ENCODE peak calls at places on chromosome 1, in five cellular contexts. One of them, this sample, is unnamed.

GRCh38 chr1:241724741-241725356 is 72.8 kb downstream of the WDR64 start:
- DNase-seq in GM23338: no peak
- DNase-seq in left ventricle myocardium inferior: no peak
- DNase-seq in mucosa of descending colon: no peak
- DNase-seq in Caco-2: no peak
- DNase-seq in this sample: no peak

GRCh38 chr1:43314233-43314632 is 13.5 kb downstream of the TIE1 start:
- DNase-seq in GM23338: no peak
- DNase-seq in left ventricle myocardium inferior: no peak
- DNase-seq in mucosa of descending colon: no peak
- DNase-seq in Caco-2: no peak
- DNase-seq in this sample: no peak

GRCh38 chr1:157415661-157416060 is 136.7 kb downstream of the FCRL5 start:
- DNase-seq in GM23338: no peak
- DNase-seq in left ventricle myocardium inferior: no peak
- DNase-seq in mucosa of descending colon: no peak
- DNase-seq in Caco-2: no peak
- DNase-seq in this sample: no peak

GRCh38 chr1:19582318-19582717 is 61.8 kb upstream of the NBL1 start:
- DNase-seq in GM23338: peak; percentile 87
- DNase-seq in left ventricle myocardium inferior: peak; percentile 29
- DNase-seq in mucosa of descending colon: peak; percentile 91
- DNase-seq in Caco-2: peak; percentile 62
- DNase-seq in this sample: peak; percentile 57

GRCh38 chr1:238991730-238992490 is 394.5 kb upstream of the CHRM3 start:
- DNase-seq in GM23338: no peak
- DNase-seq in left ventricle myocardium inferior: no peak
- DNase-seq in mucosa of descending colon: no peak
- DNase-seq in Caco-2: no peak
- DNase-seq in this sample: no peak

GRCh38 chr1:235504122-235504493 is at the start of gene B3GALNT2:
- DNase-seq in GM23338: no peak
- DNase-seq in left ventricle myocardium inferior: no peak
- DNase-seq in mucosa of descending colon: no peak
- DNase-seq in Caco-2: no peak
- DNase-seq in this sample: no peak

GRCh38 chr1:200670215-200671118 is 760 bp upstream of the DDX59 start:
- DNase-seq in GM23338: peak; percentile 49
- DNase-seq in left ventricle myocardium inferior: no peak
- DNase-seq in mucosa of descending colon: no peak
- DNase-seq in Caco-2: peak; percentile 48
- DNase-seq in this sample: no peak

GRCh38 chr1:96660503-96660902 is 61.1 kb upstream of the PTBP2 start:
- DNase-seq in GM23338: no peak
- DNase-seq in left ventricle myocardium inferior: no peak
- DNase-seq in mucosa of descending colon: no peak
- DNase-seq in Caco-2: no peak
- DNase-seq in this sample: no peak

GRCh38 chr1:44361478-44361877 is 6.4 kb upstream of the ERI3 start:
- DNase-seq in GM23338: peak; percentile 49
- DNase-seq in left ventricle myocardium inferior: no peak
- DNase-seq in mucosa of descending colon: no peak
- DNase-seq in Caco-2: no peak
- DNase-seq in this sample: no peak

DNA sequence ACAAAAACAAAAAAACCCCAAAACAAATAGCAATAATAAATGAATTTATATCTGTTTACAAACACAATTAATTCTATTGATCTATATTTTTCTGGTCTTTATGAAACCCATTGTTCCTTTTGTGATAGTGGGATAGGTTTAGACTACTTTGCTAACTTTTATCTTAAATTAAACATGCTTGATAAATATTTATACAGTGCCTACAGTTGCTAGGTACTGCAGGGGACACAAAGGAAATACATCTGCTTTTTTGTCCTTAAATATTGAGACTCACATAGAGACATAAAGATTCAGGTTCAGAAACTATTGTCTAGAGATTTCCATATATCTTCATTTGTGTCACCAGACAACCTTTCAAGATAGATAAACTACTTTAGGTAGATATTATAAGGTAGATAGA is 8.5 kb upstream of the DNAH14 start:
- DNase-seq in GM23338: no peak
- DNase-seq in left ventricle myocardium inferior: no peak
- DNase-seq in mucosa of descending colon: no peak
- DNase-seq in Caco-2: no peak
- DNase-seq in this sample: no peak
- H3K4me1 ChIP-seq in GM23338: no peaks in the 10 kb centered on the region
- H3K4me1 ChIP-seq in left ventricle myocardium inferior: no peaks in the 10 kb centered on the region
- H3K4me1 ChIP-seq in mucosa of descending colon: no peaks in the 10 kb centered on the region
- H3K4me1 ChIP-seq in Caco-2: peaks cover 6% of the 10 kb centered on the region
- H3K4me1 ChIP-seq in this sample: no peaks in the 10 kb centered on the region

GRCh38 chr1:220928725-220929297 is 49.6 kb downstream of the HLX start:
- DNase-seq in GM23338: no peak
- DNase-seq in left ventricle myocardium inferior: no peak
- DNase-seq in mucosa of descending colon: no peak
- DNase-seq in Caco-2: no peak
- DNase-seq in this sample: no peak

GRCh38 chr1:220925707-220926106 is 46.5 kb downstream of the HLX start:
- DNase-seq in GM23338: no peak
- DNase-seq in left ventricle myocardium inferior: no peak
- DNase-seq in mucosa of descending colon: no peak
- DNase-seq in Caco-2: no peak
- DNase-seq in this sample: no peak

GRCh38 chr1:220926146-220926545 is 46.9 kb downstream of the HLX start:
- DNase-seq in GM23338: no peak
- DNase-seq in left ventricle myocardium inferior: no peak
- DNase-seq in mucosa of descending colon: no peak
- DNase-seq in Caco-2: no peak
- DNase-seq in this sample: no peak

GRCh38 chr1:220928320-220928719 is 49.1 kb downstream of the HLX start:
- DNase-seq in GM23338: no peak
- DNase-seq in left ventricle myocardium inferior: no peak
- DNase-seq in mucosa of descending colon: no peak
- DNase-seq in Caco-2: no peak
- DNase-seq in this sample: no peak

GRCh38 chr1:220927442-220927841 is 48.2 kb downstream of the HLX start:
- DNase-seq in GM23338: no peak
- DNase-seq in left ventricle myocardium inferior: no peak
- DNase-seq in mucosa of descending colon: no peak
- DNase-seq in Caco-2: peak; percentile 45
- DNase-seq in this sample: no peak
- H3K4me1 ChIP-seq in GM23338: no peaks in the 10 kb centered on the region
- H3K4me1 ChIP-seq in left ventricle myocardium inferior: no peaks in the 10 kb centered on the region
- H3K4me1 ChIP-seq in mucosa of descending colon: no peaks in the 10 kb centered on the region
- H3K4me1 ChIP-seq in Caco-2: no peaks in the 10 kb centered on the region
- H3K4me1 ChIP-seq in this sample: no peaks in the 10 kb centered on the region

GRCh38 chr1:111622166-111622565 is 2.6 kb downstream of the RAP1A start:
- DNase-seq in GM23338: no peak
- DNase-seq in left ventricle myocardium inferior: no peak
- DNase-seq in mucosa of descending colon: no peak
- DNase-seq in Caco-2: no peak
- DNase-seq in this sample: no peak
- H3K4me1 ChIP-seq in GM23338: peaks cover 19% of the 10 kb centered on the region
- H3K4me1 ChIP-seq in left ventricle myocardium inferior: peaks cover 81% of the 10 kb centered on the region
- H3K4me1 ChIP-seq in mucosa of descending colon: peaks cover 43% of the 10 kb centered on the region
- H3K4me1 ChIP-seq in Caco-2: peaks cover 21% of the 10 kb centered on the region
- H3K4me1 ChIP-seq in this sample: peaks cover 31% of the 10 kb centered on the region

GRCh38 chr1:31767225-31767624 is 3.1 kb upstream of the ADGRB2 start:
- DNase-seq in GM23338: no peak
- DNase-seq in left ventricle myocardium inferior: no peak
- DNase-seq in mucosa of descending colon: no peak
- DNase-seq in Caco-2: no peak
- DNase-seq in this sample: no peak
- H3K4me1 ChIP-seq in GM23338: peaks cover 33% of the 10 kb centered on the region
- H3K4me1 ChIP-seq in left ventricle myocardium inferior: peaks cover 42% of the 10 kb centered on the region
- H3K4me1 ChIP-seq in mucosa of descending colon: peaks cover 12% of the 10 kb centered on the region
- H3K4me1 ChIP-seq in Caco-2: peaks cover 4% of the 10 kb centered on the region
- H3K4me1 ChIP-seq in this sample: peaks cover 12% of the 10 kb centered on the region

DNA sequence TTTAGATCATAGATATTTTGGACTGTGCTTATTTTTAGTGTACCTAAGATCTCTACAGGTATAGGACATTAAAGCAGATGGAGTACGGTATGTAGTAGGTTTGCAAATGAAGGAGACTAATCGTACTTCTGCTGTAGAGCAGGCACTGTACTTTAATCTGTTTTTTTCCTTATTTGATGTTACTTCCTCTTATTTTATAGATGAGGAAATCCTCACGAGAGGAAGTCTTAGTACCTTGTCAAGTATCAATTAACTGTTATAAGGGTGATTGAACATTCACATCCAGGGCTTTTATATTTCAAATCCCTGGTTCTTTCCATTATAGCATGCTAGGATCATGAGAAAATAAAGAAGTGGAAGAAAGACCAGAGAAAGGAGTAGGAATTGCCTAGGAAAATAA is 41.1 kb downstream of the CACHD1 start:
- DNase-seq in GM23338: no peak
- DNase-seq in left ventricle myocardium inferior: no peak
- DNase-seq in mucosa of descending colon: no peak
- DNase-seq in Caco-2: no peak
- DNase-seq in this sample: no peak
- H3K4me1 ChIP-seq in GM23338: peaks cover 86% of the 10 kb centered on the region
- H3K4me1 ChIP-seq in left ventricle myocardium inferior: peaks cover 56% of the 10 kb centered on the region
- H3K4me1 ChIP-seq in mucosa of descending colon: no peaks in the 10 kb centered on the region
- H3K4me1 ChIP-seq in Caco-2: peaks cover 29% of the 10 kb centered on the region
- H3K4me1 ChIP-seq in this sample: peaks cover 6% of the 10 kb centered on the region

DNA sequence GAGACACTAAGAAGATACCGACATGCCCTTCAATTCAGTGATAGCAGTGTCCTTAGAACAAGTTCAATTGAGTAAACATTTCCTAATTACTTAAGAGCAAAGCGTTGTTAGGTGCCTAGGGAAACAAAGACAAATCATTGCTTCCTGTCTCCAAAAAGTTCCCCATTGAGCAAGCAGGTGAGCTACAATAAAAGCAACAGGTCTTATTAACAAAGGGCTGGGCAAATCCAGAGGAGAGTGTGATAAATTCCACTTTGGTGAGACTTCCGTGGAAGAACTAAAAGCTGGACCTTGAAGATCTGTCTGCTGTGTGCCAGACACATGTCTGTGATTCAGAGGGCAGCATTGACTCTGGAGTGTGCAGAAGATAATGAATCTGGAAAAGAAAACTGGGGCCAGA is 1.9 kb upstream of the TUT4 start:
- DNase-seq in GM23338: peak; percentile 30
- DNase-seq in left ventricle myocardium inferior: no peak
- DNase-seq in mucosa of descending colon: no peak
- DNase-seq in Caco-2: no peak
- DNase-seq in this sample: peak; percentile 39
- H3K4me1 ChIP-seq in GM23338: peaks cover 25% of the 10 kb centered on the region
- H3K4me1 ChIP-seq in left ventricle myocardium inferior: peaks cover 42% of the 10 kb centered on the region
- H3K4me1 ChIP-seq in mucosa of descending colon: no peaks in the 10 kb centered on the region
- H3K4me1 ChIP-seq in Caco-2: peaks cover 19% of the 10 kb centered on the region
- H3K4me1 ChIP-seq in this sample: peaks cover 26% of the 10 kb centered on the region

DNA sequence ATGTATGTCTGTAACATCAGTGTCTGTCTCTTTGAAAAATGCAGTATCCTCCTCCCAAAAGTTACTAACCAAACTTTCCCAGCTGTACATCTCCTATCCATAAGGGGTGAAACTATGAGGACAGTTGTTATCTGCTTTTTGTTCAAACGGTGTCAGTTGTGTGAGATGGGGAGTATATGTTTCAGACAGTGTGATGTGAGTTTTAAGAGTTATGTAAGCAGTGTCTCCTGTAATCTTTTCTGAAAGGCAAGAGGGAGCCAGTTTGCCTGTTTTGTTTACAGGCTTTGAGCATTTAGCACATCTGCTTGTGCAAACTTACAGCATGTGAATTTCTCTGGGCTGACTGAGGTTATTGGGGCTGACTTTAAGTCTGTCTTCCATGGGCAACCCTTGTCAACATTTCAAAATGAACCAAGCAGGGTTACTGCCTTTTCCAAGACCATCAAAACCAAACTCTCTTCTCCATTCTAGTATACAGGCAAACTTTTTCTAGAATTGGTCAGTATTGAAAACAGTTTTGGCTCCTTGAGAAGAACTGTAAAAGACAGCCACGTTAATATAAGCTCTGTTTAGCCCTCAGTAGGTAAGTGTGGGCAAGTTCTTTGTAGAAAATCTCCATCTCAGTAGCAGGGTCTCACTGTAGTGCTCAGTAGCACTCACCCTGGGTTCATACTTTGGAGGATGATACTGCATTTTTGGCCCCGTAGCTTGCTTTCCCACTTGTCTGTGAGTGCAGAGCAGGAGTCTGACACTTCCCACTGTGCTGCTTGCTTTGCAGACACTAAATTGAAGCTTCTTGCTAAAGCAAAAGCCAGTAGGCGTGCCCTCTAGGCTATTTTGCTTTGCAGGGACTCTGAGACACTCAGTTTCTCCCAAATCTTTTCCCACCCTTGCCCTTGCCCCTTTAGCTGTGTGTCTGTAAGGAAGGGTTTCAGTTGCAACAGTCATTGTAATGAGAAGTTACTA is 34.5 kb upstream of the CACYBP start:
- DNase-seq in GM23338: no peak
- DNase-seq in left ventricle myocardium inferior: no peak
- DNase-seq in mucosa of descending colon: peak; percentile 38
- DNase-seq in Caco-2: no peak
- DNase-seq in this sample: no peak
- H3K4me1 ChIP-seq in GM23338: peaks cover 11% of the 10 kb centered on the region
- H3K4me1 ChIP-seq in left ventricle myocardium inferior: peaks cover 57% of the 10 kb centered on the region
- H3K4me1 ChIP-seq in mucosa of descending colon: peaks cover 58% of the 10 kb centered on the region
- H3K4me1 ChIP-seq in Caco-2: peaks cover 33% of the 10 kb centered on the region
- H3K4me1 ChIP-seq in this sample: peaks cover 64% of the 10 kb centered on the region